ENCODE peak calls at places on chromosome 22, in eight cellular contexts. P is heart right ventricle, J is psoas muscle, W is Peyer's patch, Y is cardiac muscle cell, Z is thoracic aorta, V is astrocyte, K is heart left ventricle. N is an unnamed sample. For H3K4me1, the result is how much of the 10 kb centered on the place peaks cover.

GRCh38 chr22:50178471-50178864 is 7.2 kb upstream of the TRABD start:
- DNase-seq in J (peak), Y (no peak), Z (no peak), K (no peak), W (no peak), V (no peak), P (no peak), N (no peak)

GRCh38 chr22:40898850-40899357 is 37.0 kb upstream of the DNAJB7 start:
- DNase-seq in J (no peak), V (peak), Z (no peak), P (no peak), Y (peak), W (no peak), K (no peak), N (no peak)

GRCh38 chr22:27124336-27125023 is 467.1 kb downstream of the MIAT start:
- DNase-seq in V (peak), J (peak), P (peak), Y (no peak), K (peak), Z (no peak), W (no peak), N (no peak)

GRCh38 chr22:27800250-27801131 is 1.1 kb downstream of the MN1 start:
- DNase-seq in Z (no peak), J (peak), V (no peak), P (no peak), K (no peak), Y (peak), W (no peak), N (no peak)

GRCh38 chr22:42350373-42350772 is 79.9 kb upstream of the TCF20 start:
- DNase-seq in V (no peak), Z (no peak), K (no peak), Y (no peak), W (no peak), P (no peak), J (no peak), N (no peak)

GRCh38 chr22:49994361-49995058 is 18.1 kb downstream of the IL17REL start:
- DNase-seq in K (no peak), W (no peak), P (no peak), Y (no peak), J (no peak), V (no peak), Z (no peak), N (peak)

GRCh38 chr22:23904855-23905254 is 10.7 kb downstream of the MIF start:
- DNase-seq in Z (no peak), Y (no peak), V (no peak), J (no peak), W (no peak), K (no peak), P (peak), N (no peak)

GRCh38 chr22:50620861-50621490 is 7.0 kb downstream of the ARSA start:
- DNase-seq in P (no peak), J (peak), Y (no peak), W (peak), V (no peak), K (no peak), Z (no peak), N (peak)

GRCh38 chr22:24432059-24432853 is 4.9 kb downstream of the ADORA2A start:
- DNase-seq in J (peak), K (peak), V (peak), Z (no peak), W (peak), P (peak), Y (peak), N (peak)

GRCh38 chr22:35684270-35684700 is 33.4 kb upstream of the APOL5 start:
- DNase-seq in P (peak), W (no peak), V (no peak), Z (no peak), J (no peak), K (peak), Y (peak), N (no peak)

GRCh38 chr22:23452231-23453010 is 127.7 kb downstream of the IGLL1 start:
- DNase-seq in Z (no peak), Y (no peak), K (no peak), P (no peak), W (no peak), V (no peak), J (no peak), N (no peak)

GRCh38 chr22:27460596-27461347 is 340.8 kb downstream of the MN1 start:
- DNase-seq in K (no peak), Z (peak), J (no peak), P (no peak), W (no peak), Y (no peak), V (peak), N (no peak)

GRCh38 chr22:17303840-17304779 is 65.2 kb upstream of the CECR2 start:
- DNase-seq in P (no peak), K (no peak), V (no peak), Z (no peak), J (no peak), Y (no peak), W (no peak), N (no peak)

GRCh38 chr22:46078241-46079092 is 71.9 kb upstream of the PPARA start:
- DNase-seq in V (peak), P (peak), Y (no peak), Z (no peak), W (peak), K (peak), J (peak), N (peak)
- H3K4me1 ChIP-seq in V (under half), P (half or more), Y (under half), Z (under half), W (half or more), K (half or more), J (half or more), N (half or more)

GRCh38 chr22:38970548-38970947 is 11.6 kb upstream of the APOBEC3B start:
- DNase-seq in K (no peak), P (no peak), W (no peak), Z (no peak), Y (no peak), V (no peak), J (no peak), N (no peak)

GRCh38 chr22:38971202-38971601 is 10.9 kb upstream of the APOBEC3B start:
- DNase-seq in K (no peak), J (peak), Y (no peak), W (no peak), P (no peak), V (no peak), Z (no peak), N (no peak)

GRCh38 chr22:38974826-38975175 is 7.3 kb upstream of the APOBEC3B start:
- DNase-seq in V (no peak), Z (no peak), K (no peak), Y (no peak), W (no peak), P (no peak), J (no peak), N (no peak)

GRCh38 chr22:38974170-38974825 is 7.8 kb upstream of the APOBEC3B start:
- DNase-seq in K (no peak), Y (no peak), J (peak), Z (no peak), W (no peak), V (no peak), P (no peak), N (no peak)

GRCh38 chr22:38973289-38974169 is 8.6 kb upstream of the APOBEC3B start:
- DNase-seq in P (no peak), Z (no peak), W (no peak), V (peak), Y (peak), J (peak), K (no peak), N (no peak)
- TF ChIP-seq CTCF in P (peak), Z (peak), W (peak), V (peak), Y (peak), J (peak), K (peak), N (peak)

DNA sequence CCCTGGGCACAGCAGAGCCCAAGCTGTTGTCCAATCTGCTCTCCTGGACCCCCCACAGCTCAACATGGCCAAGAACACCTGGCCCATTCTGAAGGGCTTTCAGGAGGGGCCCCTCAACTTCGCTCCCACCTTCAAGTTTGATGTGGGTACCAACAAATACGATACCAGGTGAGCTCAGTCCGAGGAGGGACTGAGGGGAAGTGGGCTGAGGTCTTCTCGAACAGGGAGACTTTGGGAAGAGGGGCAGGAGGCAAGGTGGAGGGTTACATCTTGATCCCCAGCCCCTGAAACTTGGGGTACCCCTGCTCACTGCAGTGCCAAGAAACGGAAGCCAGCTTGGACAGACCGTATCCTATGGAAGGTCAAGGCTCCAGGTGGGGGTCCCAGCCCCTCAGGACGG is 5.4 kb downstream of the INPP5J start:
- DNase-seq in W (no peak), Y (no peak), K (no peak), P (no peak), Z (no peak), V (no peak), J (peak), N (no peak)
- H3K4me3 ChIP-seq in W (no peak), Y (no peak), K (no peak), P (no peak), Z (no peak), V (no peak), J (no peak), N (no peak)

GRCh38 chr22:37480387-37481346 is 5.5 kb downstream of the MFNG start:
- DNase-seq in K (no peak), V (no peak), J (no peak), W (no peak), P (no peak), Z (no peak), Y (no peak), N (no peak)
- H3K4me1 ChIP-seq in K (under half), V (under half), J (under half), W (under half), P (under half), Z (under half), Y (under half), N (under half)

N was measured in upper lobe of right lung.